ENCODE peak calls at places on chromosomes 16 and 17, in ten cellular contexts. K, R, M, P, X, U, S, O, Q and T are unnamed samples. For H3K36me3 and H3K9me3, the result is how much of the 10 kb centered on the place peaks cover.

GRCh38 chr16:81478876-81479496 is 34.4 kb downstream of the CMIP start:
- DNase-seq in R (no peak), O (peak), K (no peak), S (no peak), X (peak), P (peak), Q (peak), U (peak), M (no peak), T (no peak)

GRCh38 chr17:9668532-9668931 is 23.2 kb downstream of the USP43 start:
- DNase-seq in U (no peak), M (no peak), X (no peak), R (no peak), S (no peak), K (no peak), O (no peak), Q (no peak), P (no peak), T (no peak)

GRCh38 chr17:38603786-38604478 is 1.8 kb downstream of the SRCIN1 start:
- DNase-seq in O (no peak), Q (no peak), X (no peak), S (no peak), P (no peak), U (no peak), K (no peak), M (no peak), R (no peak), T (no peak)

GRCh38 chr17:81396722-81397313 is 1.6 kb downstream of the BAHCC1 start:
- DNase-seq in R (peak), O (no peak), U (no peak), P (no peak), S (no peak), X (peak), K (peak), Q (no peak), M (no peak), T (peak)

GRCh38 chr16:16861546-16861945 is 482.6 kb downstream of the NPIPA7 start:
- DNase-seq in R (peak), O (no peak), X (no peak), Q (peak), P (no peak), K (peak), M (peak), S (peak), U (peak), T (no peak)

GRCh38 chr16:35737076-35737475 is 2277.7 kb downstream of the TP53TG3F start:
- DNase-seq in O (no peak), X (no peak), K (no peak), M (no peak), R (no peak), S (no peak), P (peak), Q (no peak), U (no peak), T (no peak)

GRCh38 chr16:13702614-13703013 is 217.3 kb upstream of the ERCC4 start:
- DNase-seq in O (peak), R (no peak), U (peak), S (no peak), K (no peak), P (no peak), X (no peak), Q (peak), M (no peak), T (no peak)

GRCh38 chr17:64244165-64244564 is 18.9 kb downstream of the TEX2 start:
- DNase-seq in U (no peak), Q (no peak), X (no peak), O (no peak), R (no peak), P (no peak), K (no peak), S (no peak), M (no peak), T (no peak)

GRCh38 chr16:66926171-66926570 is 836 bp upstream of the RRAD start:
- DNase-seq in S (no peak), P (peak), U (no peak), R (no peak), Q (no peak), X (no peak), M (no peak), K (no peak), O (peak), T (no peak)

GRCh38 chr17:75511610-75512575 is 3.4 kb downstream of the CASKIN2 start:
- DNase-seq in S (no peak), U (no peak), Q (peak), M (no peak), O (no peak), K (no peak), P (no peak), R (no peak), X (peak), T (peak)

GRCh38 chr16:68733570-68733969 is 3.5 kb upstream of the CDH1 start:
- DNase-seq in X (no peak), O (no peak), U (no peak), M (no peak), P (no peak), S (no peak), Q (no peak), K (no peak), R (no peak), T (no peak)

GRCh38 chr17:81309140-81309858 is 14.2 kb upstream of the SLC38A10 start:
- DNase-seq in R (peak), P (peak), O (peak), U (peak), S (no peak), Q (peak), M (peak), K (no peak), X (peak), T (peak)

GRCh38 chr16:11448796-11449416 is 103.6 kb downstream of the RMI2 start:
- DNase-seq in U (no peak), Q (no peak), M (no peak), S (no peak), O (no peak), P (no peak), K (no peak), X (peak), R (no peak), T (no peak)

GRCh38 chr16:2339521-2340484 is 725 bp downstream of the ABCA3 start:
- DNase-seq in R (peak), O (peak), P (peak), K (peak), M (peak), Q (peak), S (no peak), X (peak), U (peak), T (peak)

GRCh38 chr16:19588661-19589060 is 33.2 kb downstream of the VPS35L start:
- DNase-seq in S (no peak), P (no peak), X (no peak), K (no peak), M (no peak), O (no peak), U (no peak), Q (no peak), R (no peak), T (no peak)

GRCh38 chr17:64399071-64399766 is 8.6 kb upstream of the PECAM1 start:
- DNase-seq in X (peak), Q (no peak), P (no peak), M (no peak), U (no peak), R (no peak), S (no peak), O (no peak), K (no peak), T (no peak)

GRCh38 chr17:64139542-64139941 is 9.6 kb upstream of the ERN1 start:
- DNase-seq in Q (no peak), M (no peak), X (no peak), U (no peak), P (no peak), O (no peak), R (no peak), K (no peak), S (no peak), T (no peak)

GRCh38 chr16:17519556-17519955 is 48.8 kb upstream of the XYLT1 start:
- DNase-seq in M (no peak), X (no peak), U (no peak), O (no peak), R (no peak), Q (no peak), P (no peak), S (no peak), K (no peak), T (no peak)

GRCh38 chr17:75623386-75623785 is 9.8 kb upstream of the SMIM5 start:
- DNase-seq in R (no peak), U (no peak), P (no peak), Q (no peak), O (no peak), K (no peak), X (no peak), M (no peak), S (no peak), T (no peak)

GRCh38 chr16:20903116-20903888 is 2.7 kb downstream of the LYRM1 start:
- DNase-seq in O (no peak), U (no peak), Q (no peak), R (no peak), P (no peak), K (no peak), M (no peak), S (no peak), X (no peak), T (no peak)

GRCh38 chr17:43691317-43691693 is 29.6 kb upstream of the MEOX1 start:
- DNase-seq in Q (no peak), U (no peak), K (no peak), R (no peak), O (no peak), X (no peak), P (no peak), M (no peak), S (no peak), T (no peak)

GRCh38 chr17:78316867-78317816 is 42.7 kb downstream of the SOCS3 start:
- DNase-seq in X (no peak), Q (peak), S (no peak), R (peak), K (no peak), U (peak), O (no peak), M (no peak), P (no peak), T (no peak)

GRCh38 chr17:77253611-77254051 is 112.9 kb downstream of the SEC14L1 start:
- DNase-seq in X (no peak), U (no peak), O (no peak), M (no peak), R (no peak), K (no peak), P (no peak), S (no peak), Q (no peak), T (no peak)

GRCh38 chr17:50865060-50865867 is 890 bp downstream of the TOB1 start:
- DNase-seq in U (peak), Q (peak), M (peak), K (peak), P (peak), X (peak), R (peak), O (peak), S (peak), T (peak)

DNA sequence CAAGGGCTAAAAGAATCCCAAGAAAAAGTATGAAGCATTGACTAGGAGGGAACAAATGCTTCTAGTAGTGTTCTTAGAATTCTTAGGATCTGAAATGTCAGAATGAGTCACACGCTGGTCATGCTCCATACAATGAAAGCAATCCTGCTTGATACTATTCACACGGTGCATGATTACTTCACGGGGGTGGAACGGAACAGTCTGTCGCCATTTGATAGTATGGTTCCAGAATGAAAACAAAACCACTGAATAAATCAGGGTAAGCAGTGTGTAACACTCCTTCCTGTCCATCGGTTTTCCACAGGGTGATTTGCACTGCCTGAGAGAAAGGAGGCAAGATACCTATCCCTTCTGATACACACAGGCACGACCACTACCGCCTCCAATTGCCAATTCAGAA is 22.9 kb upstream of the YWHAE start:
- DNase-seq in Q (no peak), X (no peak), K (no peak), P (peak), O (peak), S (peak), R (no peak), U (no peak), M (no peak), T (no peak)
- H3K36me3 ChIP-seq in Q (under half), X (half or more), K (under half), P (half or more), O (under half), S (under half), R (under half), U (under half), M (under half), T (half or more)

DNA sequence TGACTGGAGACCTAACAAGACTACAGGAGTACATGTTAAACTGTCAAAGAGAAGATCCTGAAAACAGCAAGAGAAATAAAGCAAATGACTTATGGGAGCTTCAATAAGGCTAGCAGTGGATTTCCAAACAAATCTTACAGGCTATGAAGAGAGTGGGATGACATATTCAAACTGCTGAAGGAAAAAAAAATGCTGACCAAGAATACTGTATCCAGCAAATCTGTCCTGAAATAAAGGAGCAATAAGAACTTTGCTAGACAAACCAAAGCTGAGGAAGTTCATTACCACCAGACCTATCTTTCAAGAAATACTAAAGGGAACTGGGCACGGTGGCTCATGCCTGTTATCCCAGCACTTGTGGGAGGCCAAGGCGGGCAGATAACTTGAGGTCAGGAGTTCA is 28.6 kb downstream of the ZFP1 start:
- DNase-seq in O (no peak), R (no peak), U (no peak), Q (no peak), P (no peak), X (no peak), S (no peak), M (no peak), K (no peak), T (no peak)
- H3K9me3 ChIP-seq in O (under half), R (under half), U (under half), Q (under half), P (under half), X (half or more), S (under half), M (under half), K (under half), T (under half)

DNA sequence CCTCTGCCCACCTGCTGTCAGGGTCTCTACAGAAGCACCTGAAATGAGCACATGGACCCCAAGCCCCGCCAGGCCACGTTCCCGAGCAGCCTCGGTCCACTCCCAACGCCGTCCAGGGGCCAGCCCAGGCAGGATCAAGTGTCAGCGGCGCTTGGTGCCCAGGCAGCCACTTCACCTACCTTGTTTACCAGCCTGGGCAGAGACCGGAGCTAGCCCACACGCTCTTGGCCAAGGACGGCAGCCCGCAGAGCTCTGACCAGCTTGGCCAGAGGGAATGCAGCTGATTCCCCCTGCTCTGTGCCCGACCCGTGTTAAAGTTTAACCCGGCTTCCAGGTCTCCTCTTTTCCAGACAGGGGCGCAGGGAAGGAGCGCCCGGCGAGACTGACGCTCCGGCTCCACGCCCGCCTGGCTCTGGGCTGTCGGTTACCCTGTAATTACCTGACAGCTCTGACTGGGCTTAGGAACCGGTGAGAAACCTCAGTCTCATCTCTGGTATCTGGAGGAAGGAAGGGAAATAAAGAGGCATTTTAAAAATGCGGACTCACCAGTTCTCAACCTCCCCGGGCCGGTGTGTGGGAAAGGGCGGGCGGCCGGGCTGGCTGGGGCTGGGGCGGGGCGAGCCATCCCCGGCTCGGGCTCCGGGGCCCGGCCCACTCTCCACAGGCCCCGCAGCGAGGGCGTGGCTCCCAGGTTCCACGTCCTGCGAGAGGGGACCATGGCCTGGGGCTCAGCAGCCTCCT is 4.6 kb downstream of the KIFC3 start:
- DNase-seq in P (no peak), X (no peak), K (no peak), R (peak), U (peak), Q (peak), S (no peak), O (no peak), M (no peak), T (peak)
- TF ChIP-seq CTCF in P (no peak), X (no peak), K (no peak), R (no peak), U (no peak), Q (no peak), S (no peak), O (no peak), M (no peak), T (no peak)

GRCh38 chr16:70782237-70782636 is 18.7 kb downstream of the VAC14 start:
- DNase-seq in K (no peak), O (no peak), Q (no peak), R (no peak), X (no peak), U (no peak), M (no peak), P (no peak), S (no peak), T (no peak)

GRCh38 chr16:70779361-70779760 is 21.6 kb downstream of the VAC14 start:
- DNase-seq in X (no peak), S (no peak), Q (no peak), R (no peak), M (no peak), O (no peak), K (no peak), P (no peak), U (no peak), T (no peak)

GRCh38 chr16:70780546-70780945 is 20.4 kb downstream of the VAC14 start:
- DNase-seq in S (no peak), U (no peak), O (no peak), P (no peak), X (peak), R (no peak), K (no peak), M (no peak), Q (no peak), T (peak)

GRCh38 chr16:70778901-70779309 is 22.1 kb downstream of the VAC14 start:
- DNase-seq in R (peak), S (no peak), X (no peak), M (peak), P (peak), U (peak), K (no peak), O (peak), Q (no peak), T (no peak)

GRCh38 chr16:70781800-70782199 is 19.2 kb downstream of the VAC14 start:
- DNase-seq in O (no peak), P (no peak), K (no peak), Q (no peak), R (no peak), M (no peak), S (no peak), X (no peak), U (no peak), T (no peak)
- H3K36me3 ChIP-seq in O (half or more), P (half or more), K (half or more), Q (under half), R (under half), M (under half), S (under half), X (half or more), U (under half), T (half or more)

DNA sequence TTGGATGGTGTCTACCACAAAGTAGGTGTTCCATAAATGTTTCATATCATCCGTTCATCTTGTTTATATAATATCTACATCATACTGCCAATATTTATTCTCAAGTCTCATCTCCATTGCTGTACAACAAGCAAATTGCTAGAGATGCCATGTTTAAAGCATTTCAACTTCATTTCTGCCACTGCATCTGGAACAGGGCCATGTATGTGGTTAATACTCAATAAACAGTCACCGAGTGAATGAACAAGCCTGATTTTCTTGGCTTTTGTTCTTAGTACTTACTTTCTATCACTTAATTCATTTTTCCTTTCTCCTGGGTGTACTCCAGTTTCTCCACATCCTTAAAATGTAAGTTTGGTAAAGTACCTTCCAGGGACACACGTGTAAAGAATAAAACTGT is 107.6 kb downstream of the KCNJ2 start:
- DNase-seq in S (no peak), X (no peak), Q (no peak), K (no peak), O (no peak), M (no peak), U (no peak), R (no peak), P (no peak), T (no peak)
- H3K9me3 ChIP-seq in S (under half), X (under half), Q (under half), K (under half), O (under half), M (under half), U (under half), R (under half), P (under half), T (under half)

GRCh38 chr16:49150341-49150740 is 131.3 kb downstream of the CBLN1 start:
- DNase-seq in X (no peak), Q (no peak), M (no peak), K (no peak), O (no peak), R (no peak), P (no peak), S (no peak), U (no peak), T (no peak)

DNA sequence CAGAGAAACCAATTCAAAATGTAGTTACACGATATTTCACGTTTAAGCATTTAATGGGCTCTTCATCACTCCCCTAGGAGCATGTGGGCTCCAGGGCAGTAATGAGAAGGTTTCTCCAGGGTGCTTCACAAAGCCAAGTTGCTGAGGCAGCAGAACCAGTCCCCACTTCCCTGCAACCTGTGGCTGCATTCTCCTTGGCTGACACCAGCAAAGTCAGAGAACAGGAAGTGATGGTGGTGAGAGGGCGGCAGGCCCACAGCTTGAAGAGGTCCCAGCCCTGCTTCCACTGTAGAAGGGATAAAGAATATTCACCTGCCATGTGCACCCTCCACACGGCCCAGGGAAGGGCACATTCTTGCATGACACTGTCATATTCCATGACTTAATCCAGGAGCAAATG is 133.2 kb downstream of the CBLN1 start:
- DNase-seq in P (no peak), Q (no peak), X (no peak), R (no peak), U (no peak), M (no peak), S (no peak), O (no peak), K (no peak), T (no peak)
- TF ChIP-seq CTCF in P (no peak), Q (no peak), X (no peak), R (no peak), U (no peak), M (no peak), S (no peak), O (no peak), K (no peak), T (no peak)

DNA sequence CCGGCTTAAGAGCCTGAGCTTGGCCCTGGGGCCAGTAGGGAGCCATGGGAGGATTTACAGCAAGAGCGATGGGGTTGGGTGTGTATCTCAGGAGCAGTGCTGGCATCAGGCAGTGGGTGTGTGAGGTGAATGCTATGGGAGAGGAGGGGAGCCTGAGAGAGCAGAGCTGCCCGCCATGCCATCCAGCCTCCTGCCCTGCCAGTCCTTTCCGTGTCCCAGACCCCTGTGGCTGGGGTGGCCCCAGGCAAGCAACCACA is 23.3 kb downstream of the FAM83G start:
- DNase-seq in K (no peak), P (no peak), M (no peak), Q (no peak), O (no peak), R (no peak), U (no peak), S (no peak), X (no peak), T (no peak)
- H3K36me3 ChIP-seq in K (under half), P (under half), M (under half), Q (under half), O (under half), R (under half), U (under half), S (under half), X (under half), T (under half)